ENCODE peak calls at places on chromosomes 1 and 21, in five cellular contexts. T is nephron progenitor cell, M is adrenal gland, Q is neuronal stem cell, U is left colon. F is an unnamed sample.

GRCh38 chr1:15966081-15966955 is 9.6 kb downstream of the ZBTB17 start:
- DNase-seq in Q (no peak), M (peak; percentile 40), T (no peak), U (no peak), F (no peak)

GRCh38 chr1:29629401-29629800 is 393.1 kb downstream of the PTPRU start:
- DNase-seq in U (no peak), M (no peak), T (no peak), Q (no peak), F (no peak)

GRCh38 chr1:23273450-23274133 is 56.3 kb upstream of the HTR1D start:
- DNase-seq in U (no peak), M (peak; percentile 74), T (no peak), Q (no peak), F (no peak)

GRCh38 chr1:52403566-52404115 is 582 bp downstream of the ORC1 start:
- DNase-seq in T (peak; percentile 6), M (peak; percentile 67), Q (peak; percentile 26), U (peak; percentile 56), F (no peak)

GRCh38 chr1:224542783-224543440 is 73.2 kb upstream of the CNIH3 start:
- DNase-seq in Q (no peak), M (peak; percentile 10), U (no peak), T (no peak), F (no peak)

GRCh38 chr1:208178091-208178529 is 66.1 kb downstream of the PLXNA2 start:
- DNase-seq in T (no peak), M (no peak), Q (no peak), U (peak; percentile 80), F (no peak)

GRCh38 chr21:9759972-9760371 is 761.4 kb upstream of the TPTE start:
- DNase-seq in T (no peak), U (no peak), Q (no peak), M (no peak), F (no peak)

GRCh38 chr1:156090822-156091188 is 8.5 kb upstream of the MEX3A start:
- DNase-seq in Q (peak; percentile 83), T (peak; percentile 90), U (peak; percentile 82), M (peak; percentile 89), F (peak; percentile 85)

GRCh38 chr1:36231191-36231590 is 6.9 kb downstream of the THRAP3 start:
- DNase-seq in T (no peak), M (no peak), Q (peak; percentile 35), U (no peak), F (no peak)

GRCh38 chr1:206739411-206740076 is 31.0 kb upstream of the IL19 start:
- DNase-seq in Q (no peak), T (no peak), U (peak; percentile 52), M (no peak), F (no peak)

GRCh38 chr1:209787551-209787950 is 3.2 kb upstream of the C1orf74 start:
- DNase-seq in M (peak; percentile 64), T (no peak), U (peak; percentile 72), Q (no peak), F (peak; percentile 46)

GRCh38 chr1:225880210-225880584 is 2.0 kb downstream of the TMEM63A start:
- DNase-seq in M (peak; percentile 46), U (peak; percentile 61), T (no peak), Q (no peak), F (no peak)

GRCh38 chr1:4411862-4412261 is 242.5 kb upstream of the AJAP1 start:
- DNase-seq in U (no peak), M (no peak), T (no peak), Q (no peak), F (no peak)